ENCODE peak calls at places on chromosome 14, in four cellular contexts. S is IMR-90, W is A549, X is K562. P is an unnamed sample.

GRCh38 chr14:24712909-24713308 is 78.9 kb upstream of the GZMB start:
- DNase-seq in S (no peak), W (no peak), X (no peak), P (no peak)

GRCh38 chr14:72786377-72787350 is 107.2 kb downstream of the DPF3 start:
- DNase-seq in S (no peak), W (no peak), X (no peak), P (no peak)

GRCh38 chr14:29240046-29240445 is 473.5 kb downstream of the FOXG1 start:
- DNase-seq in S (peak; percentile 89), W (peak; percentile 11), X (no peak), P (no peak)

GRCh38 chr14:57245941-57246340 is 22.8 kb downstream of the EXOC5 start:
- DNase-seq in S (no peak), W (no peak), X (no peak), P (no peak)

GRCh38 chr14:92540472-92541048 is 27.0 kb downstream of the RIN3 start:
- DNase-seq in S (peak; percentile 100), W (peak; percentile 90), X (no peak), P (no peak)

GRCh38 chr14:91310620-91311283 is 66.2 kb upstream of the GPR68 start:
- DNase-seq in S (no peak), W (no peak), X (no peak), P (no peak)

GRCh38 chr14:72906316-72906715 is 12.4 kb upstream of the DPF3 start:
- DNase-seq in S (peak; percentile 87), W (no peak), X (no peak), P (no peak)

GRCh38 chr14:62126885-62127478 is 364.8 kb downstream of the SNAPC1 start:
- DNase-seq in S (peak; percentile 72), W (peak; percentile 58), X (peak; percentile 34), P (no peak)

GRCh38 chr14:47822326-47822725 is 146.9 kb upstream of the MDGA2 start:
- DNase-seq in S (no peak), W (no peak), X (no peak), P (no peak)

GRCh38 chr14:70489579-70490175 is 37.7 kb downstream of the ADAM21 start:
- DNase-seq in S (no peak), W (no peak), X (no peak), P (no peak)

GRCh38 chr14:90532826-90533525 is 136.1 kb downstream of the CALM1 start:
- DNase-seq in S (no peak), W (no peak), X (no peak), P (no peak)

GRCh38 chr14:74589291-74589879 is 22.7 kb downstream of the LTBP2 start:
- DNase-seq in S (no peak), W (no peak), X (no peak), P (no peak)

GRCh38 chr14:77158175-77158908 is 16.8 kb upstream of the ZDHHC22 start:
- DNase-seq in S (peak; percentile 71), W (peak; percentile 52), X (peak; percentile 52), P (no peak)

GRCh38 chr14:100443643-100444042 is 120.5 kb downstream of the SLC25A47 start:
- DNase-seq in S (peak; percentile 41), W (no peak), X (no peak), P (no peak)

GRCh38 chr14:77303417-77304156 is 17.1 kb downstream of the POMT2 start:
- DNase-seq in S (peak; percentile 97), W (peak; percentile 93), X (peak; percentile 44), P (no peak)

GRCh38 chr14:99945732-99946651 is 119.2 kb upstream of the EVL start:
- DNase-seq in S (peak; percentile 20), W (no peak), X (no peak), P (no peak)

GRCh38 chr14:23984891-23985607 is 3.7 kb upstream of the DHRS4L2 start:
- DNase-seq in S (peak; percentile 86), W (peak; percentile 70), X (no peak), P (no peak)

GRCh38 chr14:87628129-87628528 is 364.9 kb downstream of the GALC start:
- DNase-seq in S (peak; percentile 1), W (no peak), X (no peak), P (no peak)

GRCh38 chr14:104827173-104828055 is 26.5 kb downstream of the ZBTB42 start:
- DNase-seq in S (peak; percentile 32), W (peak; percentile 76), X (peak; percentile 72), P (no peak)
- H3K4me2 ChIP-seq in S (peak overlapping the region; percentile 56), W (peak overlapping the region; percentile 95), X (peak overlapping the region; percentile 63), P (peak overlapping the region; percentile 9)

DNA sequence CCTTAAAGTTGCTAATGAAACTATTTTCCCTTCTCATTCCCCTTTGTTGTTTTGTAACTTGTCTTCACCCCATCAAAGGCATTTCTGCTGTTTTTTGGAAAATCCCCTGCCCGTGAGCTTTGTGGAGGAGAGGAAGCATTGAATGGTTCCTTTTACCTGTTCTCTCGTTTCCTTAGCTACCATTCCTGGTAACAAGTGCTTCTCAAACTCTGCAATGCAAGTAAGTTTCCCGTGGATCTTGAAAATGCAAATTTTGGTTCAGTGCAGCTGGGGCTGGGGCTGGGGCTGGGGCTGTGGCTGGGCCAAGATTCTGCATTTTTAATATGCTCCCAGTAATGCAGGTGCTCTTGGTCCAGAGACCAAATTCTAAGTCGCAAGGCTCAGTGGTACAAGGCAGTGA is 151.5 kb downstream of the TTLL5 start:
- DNase-seq in S (no peak), W (no peak), X (no peak), P (no peak)
- TF ChIP-seq ELK1 in S (no peak), W (no peak), X (no peak), P (no peak)

GRCh38 chr14:54692261-54692861 is 125.4 kb downstream of the SAMD4A start:
- DNase-seq in S (no peak), W (no peak), X (no peak), P (no peak)

GRCh38 chr14:54689928-54690327 is 123.0 kb downstream of the SAMD4A start:
- DNase-seq in S (no peak), W (no peak), X (no peak), P (no peak)

GRCh38 chr14:54690887-54691286 is 124.0 kb downstream of the SAMD4A start:
- DNase-seq in S (no peak), W (no peak), X (no peak), P (no peak)

GRCh38 chr14:54693761-54694160 is 126.8 kb downstream of the SAMD4A start:
- DNase-seq in S (no peak), W (no peak), X (no peak), P (no peak)

DNA sequence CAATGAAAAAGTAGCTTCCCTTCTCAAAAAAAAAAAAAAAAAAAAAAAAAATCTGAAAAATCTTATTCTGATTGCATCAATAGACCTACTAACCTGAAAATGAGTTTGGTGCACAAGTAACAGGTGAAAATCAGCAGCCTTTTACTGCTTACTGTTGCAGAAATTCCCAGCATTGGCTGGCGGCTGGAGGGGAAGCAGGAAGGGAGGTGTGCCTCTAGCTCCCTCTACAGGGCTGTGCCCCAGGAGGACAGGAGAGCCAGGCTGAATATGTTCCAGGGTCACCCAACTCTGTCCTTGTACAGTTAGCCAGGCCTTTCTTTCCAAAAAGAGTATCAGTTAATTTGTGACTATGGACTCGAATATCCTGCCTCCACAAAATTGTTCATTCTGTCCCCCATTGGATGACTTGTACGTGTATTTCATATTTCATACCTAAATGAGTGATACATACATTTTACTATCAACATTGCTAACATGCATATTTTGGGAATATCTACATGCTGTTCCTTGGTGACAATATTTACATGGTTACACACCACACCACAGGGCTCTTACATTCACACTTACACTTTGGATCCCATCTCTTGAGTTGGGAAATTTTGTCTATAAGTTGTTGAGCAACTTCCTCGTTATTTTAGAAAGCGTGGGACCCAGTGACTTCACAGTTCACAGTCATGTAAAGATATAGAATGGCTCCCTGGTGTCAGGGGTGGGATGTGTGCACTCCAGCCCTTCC is 124.8 kb downstream of the SAMD4A start:
- DNase-seq in S (peak; percentile 69), W (peak; percentile 73), X (peak; percentile 74), P (no peak)
- H3K4me2 ChIP-seq in S (no peak overlapping the region), W (no peak overlapping the region), X (no peak overlapping the region), P (no peak overlapping the region)

GRCh38 chr14:98868846-98869245 is 403.2 kb downstream of the BCL11B start:
- DNase-seq in S (no peak), W (no peak), X (no peak), P (no peak)
- TF ChIP-seq ELK1 in S (no peak), W (no peak), X (no peak), P (no peak)

DNA sequence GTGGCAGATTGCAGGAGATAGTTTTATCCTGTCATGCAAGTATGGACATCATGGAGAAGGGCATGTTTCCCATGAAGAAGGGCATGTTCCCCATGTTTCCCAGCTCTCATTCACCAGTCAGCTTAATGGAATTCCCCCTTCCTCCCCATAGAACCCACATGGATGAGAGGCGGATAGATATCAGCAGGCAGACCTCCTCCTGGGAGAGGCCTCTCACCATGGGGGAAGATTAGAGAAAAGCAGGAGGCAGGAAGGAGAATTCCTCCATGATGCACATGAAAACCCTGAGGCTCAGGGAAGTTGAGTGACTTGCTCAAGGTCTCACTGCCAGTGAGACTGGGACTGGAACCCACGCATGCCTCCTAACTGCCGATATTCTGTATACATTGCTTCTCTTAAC is 92.9 kb upstream of the FOXN3 start:
- DNase-seq in S (peak; percentile 85), W (no peak), X (no peak), P (no peak)
- H3K4me2 ChIP-seq in S (no peak overlapping the region), W (no peak overlapping the region), X (no peak overlapping the region), P (no peak overlapping the region)

GRCh38 chr14:80764496-80764895 is 177.0 kb downstream of the CEP128 start:
- DNase-seq in S (peak; percentile 34), W (no peak), X (no peak), P (no peak)

GRCh38 chr14:80768646-80769045 is 172.9 kb downstream of the CEP128 start:
- DNase-seq in S (no peak), W (no peak), X (no peak), P (no peak)

GRCh38 chr14:80764921-80765507 is 176.5 kb downstream of the CEP128 start:
- DNase-seq in S (no peak), W (no peak), X (no peak), P (no peak)

GRCh38 chr14:80772504-80772903 is 169.0 kb downstream of the CEP128 start:
- DNase-seq in S (no peak), W (no peak), X (no peak), P (no peak)

GRCh38 chr14:80770114-80770917 is 171.2 kb downstream of the CEP128 start:
- DNase-seq in S (peak; percentile 34), W (no peak), X (no peak), P (no peak)
- TF ChIP-seq ELK1 in S (no peak), W (no peak), X (no peak), P (no peak)

DNA sequence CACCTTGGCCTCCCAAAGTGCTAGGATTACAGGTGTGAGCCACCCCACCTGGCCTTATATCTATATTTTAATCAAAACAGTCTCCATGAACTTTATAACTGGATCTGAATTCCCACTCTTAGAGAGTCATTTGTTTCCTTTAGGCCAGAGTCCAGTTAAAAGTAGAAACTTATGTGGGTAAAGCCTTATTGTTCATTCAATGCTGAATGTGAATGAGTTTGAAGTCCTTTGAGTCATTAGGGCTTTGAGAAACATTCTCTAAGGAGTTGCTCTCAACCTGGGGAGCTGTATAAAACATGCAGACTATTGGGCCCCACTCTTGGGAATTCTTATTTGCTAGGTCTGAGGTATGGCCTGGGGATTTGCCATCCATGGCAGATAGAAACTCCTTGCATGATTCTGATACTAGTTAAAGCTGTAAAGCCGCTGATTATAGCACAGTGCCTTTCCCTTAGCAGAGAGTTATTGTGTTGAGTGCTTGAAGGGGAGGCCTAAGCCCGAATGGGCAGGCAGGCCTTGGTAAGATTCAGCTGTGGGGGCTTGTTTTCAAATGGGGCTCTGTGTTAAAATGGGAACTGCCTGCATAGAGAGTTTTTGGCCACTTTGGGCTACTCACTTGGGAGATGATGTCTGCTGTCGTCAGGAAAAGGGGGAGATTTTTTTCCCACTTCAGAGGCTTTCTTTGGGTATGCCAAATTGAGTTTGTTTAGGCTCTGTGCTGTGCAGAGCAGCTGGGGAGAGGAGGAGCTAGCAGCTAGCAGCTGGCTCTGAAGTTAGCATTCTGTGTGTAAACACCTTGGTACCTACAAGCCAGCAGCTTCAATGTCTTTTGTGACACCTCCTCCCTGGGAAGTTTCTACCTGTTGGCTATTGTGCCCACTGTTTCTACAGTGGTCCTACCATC is 117.5 kb downstream of the DACT1 start:
- DNase-seq in S (no peak), W (no peak), X (no peak), P (no peak)
- H3K4me2 ChIP-seq in S (no peak overlapping the region), W (no peak overlapping the region), X (no peak overlapping the region), P (no peak overlapping the region)